ENCODE peak calls at places on chromosomes 7 and 10, in six cellular contexts. D is H7, I is sigmoid colon, H is foreskin fibroblast, K is choroid plexus epithelial cell, S is body of pancreas. B is an unnamed sample.

GRCh38 chr7:127476618-127477017 is 84.1 kb upstream of the ZNF800 start:
- DNase-seq in D (no peak), I (no peak), H (no peak), K (no peak), S (peak), B (no peak)

GRCh38 chr7:107725138-107725740 is 18.7 kb upstream of the CBLL1 start:
- DNase-seq in D (peak), I (no peak), H (peak), K (peak), S (peak), B (peak)

GRCh38 chr7:106045139-106045538 is 67.0 kb downstream of the SYPL1 start:
- DNase-seq in D (no peak), I (no peak), H (no peak), K (peak), S (no peak), B (no peak)

GRCh38 chr7:112889268-112889667 is 99.1 kb upstream of the TMEM168 start:
- DNase-seq in D (no peak), I (no peak), H (no peak), K (no peak), S (no peak), B (no peak)

GRCh38 chr7:66140924-66141323 is 26.3 kb downstream of the CRCP start:
- DNase-seq in D (peak), I (peak), H (peak), K (peak), S (peak), B (no peak)

GRCh38 chr10:106929291-106929925 is 235.1 kb downstream of the SORCS1 start:
- DNase-seq in D (peak), I (no peak), H (no peak), K (no peak), S (no peak), B (no peak)

GRCh38 chr10:36469585-36469984 is 655.8 kb upstream of the ANKRD30A start:
- DNase-seq in D (no peak), I (no peak), H (no peak), K (peak), S (no peak), B (no peak)

GRCh38 chr10:275680-276079 is 140.4 kb downstream of the ZMYND11 start:
- DNase-seq in D (no peak), I (no peak), H (no peak), K (no peak), S (no peak), B (no peak)

GRCh38 chr10:11397980-11398580 is 213.4 kb downstream of the USP6NL start:
- DNase-seq in D (peak), I (peak), H (peak), K (peak), S (peak), B (no peak)

GRCh38 chr7:136588216-136588615 is 280.2 kb upstream of the CHRM2 start:
- DNase-seq in D (no peak), I (no peak), H (no peak), K (no peak), S (no peak), B (no peak)

GRCh38 chr10:21260793-21261149 is 264.7 kb downstream of the SKIDA1 start:
- DNase-seq in D (peak), I (no peak), H (no peak), K (no peak), S (no peak), B (no peak)

GRCh38 chr7:116210345-116211005 is at the start of gene TES:
- DNase-seq in D (peak), I (peak), H (no peak), K (peak), S (peak), B (peak)

GRCh38 chr7:123846217-123846891 is 1.4 kb downstream of the HYAL4 start:
- DNase-seq in D (no peak), I (no peak), H (no peak), K (peak), S (no peak), B (no peak)

GRCh38 chr10:75097666-75098285 is 13.7 kb upstream of the SAMD8 start:
- DNase-seq in D (peak), I (no peak), H (peak), K (peak), S (no peak), B (no peak)

GRCh38 chr7:111232249-111233084 is 141.5 kb downstream of the LRRN3 start:
- DNase-seq in D (no peak), I (no peak), H (peak), K (peak), S (no peak), B (no peak)

GRCh38 chr7:141184532-141185190 is 110.8 kb downstream of the TMEM178B start:
- DNase-seq in D (no peak), I (no peak), H (no peak), K (no peak), S (no peak), B (no peak)

GRCh38 chr10:15168296-15168780 is at the start of gene NMT2:
- DNase-seq in D (no peak), I (no peak), H (peak), K (no peak), S (peak), B (peak)

GRCh38 chr10:52956451-52956850 is 183.9 kb upstream of the MBL2 start:
- DNase-seq in D (no peak), I (no peak), H (no peak), K (no peak), S (no peak), B (no peak)

GRCh38 chr7:110307776-110308175 is 783.2 kb upstream of the LRRN3 start:
- DNase-seq in D (no peak), I (no peak), H (peak), K (peak), S (no peak), B (no peak)

GRCh38 chr7:114793155-114793849 is 128.6 kb upstream of the MDFIC start:
- DNase-seq in D (no peak), I (no peak), H (no peak), K (no peak), S (no peak), B (no peak)

GRCh38 chr10:92076722-92077121 is 153.2 kb downstream of the BTAF1 start:
- DNase-seq in D (no peak), I (no peak), H (no peak), K (no peak), S (peak), B (no peak)

GRCh38 chr7:151051108-151051507 is 2.8 kb downstream of the ASIC3 start:
- DNase-seq in D (peak), I (no peak), H (peak), K (peak), S (peak), B (no peak)

GRCh38 chr10:68826764-68827591 is at the start of gene STOX1:
- DNase-seq in D (peak), I (peak), H (peak), K (peak), S (peak), B (peak)

GRCh38 chr10:81838950-81839349 is 36.0 kb upstream of the NRG3 start:
- DNase-seq in D (peak), I (no peak), H (no peak), K (peak), S (no peak), B (no peak)

GRCh38 chr7:30090111-30090510 is 44.7 kb upstream of the MTURN start:
- DNase-seq in D (no peak), I (no peak), H (no peak), K (no peak), S (no peak), B (no peak)

GRCh38 chr10:37576154-37576553 is 281.3 kb downstream of the ZNF248 start:
- DNase-seq in D (no peak), I (no peak), H (no peak), K (no peak), S (no peak), B (no peak)

GRCh38 chr7:95316588-95316987 is 7.7 kb downstream of the PON1 start:
- DNase-seq in D (no peak), I (no peak), H (no peak), K (no peak), S (no peak), B (no peak)

GRCh38 chr10:60757422-60757895 is 20.8 kb upstream of the CDK1 start:
- DNase-seq in D (peak), I (no peak), H (no peak), K (peak), S (no peak), B (no peak)

GRCh38 chr7:19508821-19509220 is 200.0 kb downstream of the POLR1F start:
- DNase-seq in D (no peak), I (no peak), H (peak), K (peak), S (no peak), B (no peak)

GRCh38 chr10:26890956-26891355 is 30.2 kb upstream of the ABI1 start:
- DNase-seq in D (peak), I (no peak), H (peak), K (peak), S (peak), B (peak)

GRCh38 chr7:143177374-143178119 is 5.7 kb upstream of the TAS2R39 start:
- DNase-seq in D (no peak), I (no peak), H (no peak), K (no peak), S (no peak), B (no peak)
- H3K4me3 ChIP-seq in D (no peak), I (no peak), H (no peak), K (no peak), S (no peak), B (no peak)

GRCh38 chr7:76353744-76354143 is 5.0 kb downstream of the YWHAG start:
- DNase-seq in D (no peak), I (peak), H (no peak), K (no peak), S (no peak), B (no peak)

GRCh38 chr7:76354516-76354915 is 4.3 kb downstream of the YWHAG start:
- DNase-seq in D (no peak), I (no peak), H (no peak), K (no peak), S (no peak), B (no peak)

GRCh38 chr7:76356115-76356514 is 2.7 kb downstream of the YWHAG start:
- DNase-seq in D (no peak), I (no peak), H (no peak), K (no peak), S (no peak), B (no peak)

GRCh38 chr7:76356823-76357222 is 2.0 kb downstream of the YWHAG start:
- DNase-seq in D (no peak), I (peak), H (no peak), K (peak), S (peak), B (no peak)

DNA sequence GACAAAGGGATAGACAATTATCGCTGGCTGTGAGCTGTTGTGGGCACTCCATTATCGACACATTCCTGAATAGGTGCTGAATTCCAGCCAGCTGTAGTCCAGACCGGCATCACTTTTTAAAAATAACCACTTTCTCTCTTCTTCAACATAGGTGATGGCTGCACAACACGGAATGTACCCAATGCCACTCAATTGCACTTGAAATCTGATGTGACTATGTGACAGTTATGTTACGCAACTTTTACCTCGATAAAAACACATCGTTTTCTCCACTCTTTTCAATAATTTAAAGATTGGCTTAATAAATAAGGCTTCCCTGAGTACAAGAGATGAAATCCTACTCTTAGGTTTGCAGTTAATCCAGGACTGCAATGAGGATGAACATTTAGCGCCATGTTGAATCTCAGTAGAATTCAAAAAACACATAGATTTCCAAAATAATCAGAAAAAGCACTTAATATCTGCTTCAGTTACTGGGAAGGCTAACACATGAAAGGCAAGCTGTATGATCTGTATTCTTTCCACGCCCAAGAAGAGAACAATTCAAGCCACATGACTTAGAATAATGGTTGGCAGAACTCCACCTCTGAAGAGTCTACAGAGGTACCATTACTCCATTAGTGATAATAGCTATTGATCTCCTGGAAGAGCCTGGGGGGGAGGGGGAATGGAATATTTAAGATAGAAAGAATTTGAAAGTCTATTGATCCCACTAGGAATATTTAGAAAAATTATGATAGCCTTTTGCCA is 3.6 kb downstream of the YWHAG start:
- DNase-seq in D (no peak), I (peak), H (no peak), K (no peak), S (no peak), B (no peak)
- H3K4me3 ChIP-seq in D (no peak), I (no peak), H (no peak), K (no peak), S (no peak), B (no peak)

DNA sequence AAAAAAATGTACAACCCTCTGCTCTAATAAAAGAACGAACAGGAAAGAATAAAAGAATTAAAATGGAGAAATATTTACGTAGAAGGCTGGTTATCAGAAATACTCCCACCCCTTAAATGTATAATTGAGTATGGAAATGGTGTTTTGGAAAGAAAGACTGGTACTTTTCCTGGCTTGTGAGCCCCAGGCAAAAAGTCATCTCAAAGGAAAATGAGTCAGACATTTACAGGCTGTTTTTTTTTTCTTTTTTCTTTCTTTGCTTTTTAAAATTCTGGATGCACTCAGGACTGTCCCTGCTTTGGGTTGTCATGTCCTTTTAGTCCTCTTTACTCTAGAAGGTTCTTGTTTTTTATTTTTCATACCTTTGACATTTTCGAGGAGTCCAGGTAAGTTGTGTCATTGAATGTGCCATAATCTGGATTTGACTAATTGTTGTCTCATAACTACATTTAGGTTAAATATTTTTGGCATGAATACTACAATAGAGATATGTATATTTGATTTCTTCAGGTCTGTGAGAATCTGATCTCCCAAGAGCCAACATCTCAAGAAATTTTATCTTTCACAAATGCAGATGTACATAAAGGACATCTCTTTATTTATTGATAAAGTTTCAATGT is 313.0 kb upstream of the GLI3 start:
- DNase-seq in D (no peak), I (no peak), H (no peak), K (no peak), S (no peak), B (no peak)
- H3K4me3 ChIP-seq in D (no peak), I (no peak), H (no peak), K (no peak), S (no peak), B (no peak)

GRCh38 chr7:20785211-20786048 is 1.3 kb downstream of the SP8 start:
- DNase-seq in D (peak), I (no peak), H (no peak), K (no peak), S (no peak), B (no peak)
- H3K4me3 ChIP-seq in D (peak), I (peak), H (peak), K (peak), S (no peak), B (no peak)

DNA sequence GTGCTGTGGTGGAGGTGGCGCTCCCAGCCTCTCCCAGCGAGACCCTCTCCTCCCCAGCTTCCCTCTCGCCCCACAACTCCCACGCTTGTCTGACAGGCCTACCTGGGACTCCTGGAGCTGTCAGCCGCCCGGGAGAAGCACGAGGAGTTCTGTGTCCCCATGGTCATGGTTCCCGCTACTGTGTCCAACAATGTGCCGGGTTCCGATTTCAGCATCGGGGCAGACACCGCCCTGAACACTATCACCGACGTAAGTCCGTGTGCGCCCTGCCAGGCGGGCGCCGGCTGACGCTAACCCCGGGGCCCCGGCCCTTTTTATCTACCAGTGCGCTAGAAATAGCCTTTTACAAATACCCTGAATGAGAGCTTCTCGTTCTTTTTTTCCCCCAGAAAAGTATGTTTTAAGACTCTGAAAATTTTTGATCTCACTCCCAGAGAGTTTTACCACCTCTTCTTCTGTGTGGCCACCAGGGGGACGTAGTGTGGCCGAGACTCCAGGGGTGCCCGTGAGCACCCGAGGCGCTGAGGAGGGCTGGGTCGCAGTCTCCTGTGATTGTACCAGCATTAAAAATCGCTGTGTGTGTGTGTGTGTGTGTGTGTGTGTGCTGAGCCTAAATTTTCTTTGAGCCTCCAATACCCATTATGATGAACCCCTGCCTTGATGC is 52.6 kb downstream of the PFKP start:
- DNase-seq in D (peak), I (no peak), H (no peak), K (peak), S (no peak), B (no peak)
- H3K4me3 ChIP-seq in D (no peak), I (no peak), H (no peak), K (no peak), S (no peak), B (no peak)

GRCh38 chr10:102407641-102407943 is 11.0 kb downstream of the PSD start:
- DNase-seq in D (peak), I (no peak), H (no peak), K (no peak), S (no peak), B (no peak)

GRCh38 chr10:102408728-102409603 is 9.6 kb downstream of the PSD start:
- DNase-seq in D (peak), I (peak), H (no peak), K (peak), S (no peak), B (peak)

GRCh38 chr10:102409604-102410426 is 8.8 kb downstream of the PSD start:
- DNase-seq in D (peak), I (no peak), H (no peak), K (no peak), S (no peak), B (peak)

GRCh38 chr10:102410427-102411073 is 8.0 kb downstream of the PSD start:
- DNase-seq in D (peak), I (peak), H (no peak), K (peak), S (no peak), B (no peak)

DNA sequence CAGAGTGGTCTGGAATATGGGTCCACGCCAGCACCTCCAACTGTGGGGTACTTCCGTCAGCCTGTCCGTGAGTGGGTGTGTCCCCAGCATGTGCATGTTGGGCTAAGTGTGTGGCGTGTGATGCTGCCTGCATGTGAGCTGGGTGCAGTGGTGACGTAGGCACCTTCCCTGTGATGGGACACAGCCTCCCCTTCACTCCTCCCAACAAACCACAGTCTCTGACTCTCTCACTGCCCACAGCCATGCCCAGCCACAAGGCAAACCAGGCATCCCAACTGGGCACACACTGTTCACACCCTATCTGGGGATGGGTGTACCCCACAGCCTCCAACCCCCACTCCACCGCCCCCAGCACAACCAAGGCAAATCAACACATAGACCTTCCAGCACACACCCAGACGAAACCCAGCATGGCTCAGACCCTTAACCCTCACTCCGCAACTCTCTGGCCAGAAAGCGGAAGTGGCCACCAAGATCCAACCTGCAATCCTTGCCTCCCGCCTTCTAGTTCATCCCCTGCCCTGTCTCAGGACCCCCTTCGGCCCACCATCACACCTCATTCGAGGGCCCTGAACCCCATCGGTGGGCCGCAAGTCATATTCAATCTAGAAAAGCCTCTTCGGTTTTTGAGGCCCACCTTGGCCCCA is 10.4 kb downstream of the PSD start:
- DNase-seq in D (no peak), I (peak), H (no peak), K (no peak), S (no peak), B (no peak)
- H3K4me3 ChIP-seq in D (peak), I (peak), H (peak), K (peak), S (no peak), B (no peak)

GRCh38 chr10:80167471-80167870 is 34.9 kb downstream of the PLAC9 start:
- DNase-seq in D (no peak), I (peak), H (no peak), K (no peak), S (no peak), B (no peak)

GRCh38 chr10:80168679-80169380 is 36.3 kb downstream of the PLAC9 start:
- DNase-seq in D (peak), I (peak), H (no peak), K (no peak), S (peak), B (no peak)

GRCh38 chr10:80166581-80167470 is 34.3 kb downstream of the PLAC9 start:
- DNase-seq in D (no peak), I (peak), H (no peak), K (no peak), S (no peak), B (no peak)

GRCh38 chr10:80170026-80170425 is 35.3 kb downstream of the ANXA11 start:
- DNase-seq in D (no peak), I (no peak), H (no peak), K (no peak), S (no peak), B (peak)

DNA sequence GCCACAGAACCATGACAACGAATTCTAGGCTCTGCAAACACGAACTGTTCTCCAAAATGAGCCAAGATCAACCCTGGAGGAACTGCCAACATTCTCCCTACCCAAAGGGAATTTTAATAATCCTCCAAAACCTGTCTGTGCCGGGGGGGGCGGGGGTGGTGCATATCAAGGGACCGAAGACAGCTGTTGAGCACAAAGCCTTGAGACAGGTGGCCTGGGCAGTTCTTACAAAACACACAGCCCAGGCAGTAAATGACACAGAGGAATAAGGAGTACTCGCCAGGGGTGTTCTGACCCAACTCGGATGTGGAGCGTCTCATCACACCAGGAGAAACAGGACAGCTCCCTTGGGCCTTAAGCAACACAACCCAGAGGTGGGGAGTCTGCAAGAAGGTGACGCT is 35.6 kb downstream of the PLAC9 start:
- DNase-seq in D (no peak), I (peak), H (no peak), K (no peak), S (no peak), B (no peak)
- H3K4me3 ChIP-seq in D (no peak), I (no peak), H (no peak), K (no peak), S (no peak), B (no peak)

GRCh38 chr7:128891110-128891941 is 19.2 kb downstream of the KCP start:
- DNase-seq in D (peak), I (peak), H (no peak), K (no peak), S (no peak), B (no peak)
- H3K4me3 ChIP-seq in D (peak), I (peak), H (no peak), K (no peak), S (peak), B (no peak)